ENCODE peak calls at places on chromosomes 13 and 19, in eight cellular contexts. Z, D, T, B, X, K, O and N are unnamed samples.

GRCh38 chr19:47681936-47682335 is 31.3 kb upstream of the EHD2 start:
- DNase-seq in Z (no peak), D (no peak), T (no peak), B (no peak), X (no peak), K (peak; percentile 53), O (no peak), N (no peak)

GRCh38 chr19:46393456-46394397 is 19.6 kb downstream of the CCDC8 start:
- DNase-seq in Z (no peak), D (no peak), T (no peak), B (no peak), X (no peak), K (peak; percentile 36), O (no peak), N (no peak)

GRCh38 chr19:56837492-56837891 is 3.0 kb downstream of the PEG3 start:
- DNase-seq in Z (peak; percentile 78), D (peak; percentile 76), T (no peak), B (no peak), X (peak; percentile 17), K (peak; percentile 81), O (no peak), N (no peak)

GRCh38 chr19:31338069-31338767 is 11.0 kb downstream of the TSHZ3 start:
- DNase-seq in Z (peak; percentile 78), D (no peak), T (peak; percentile 37), B (peak; percentile 66), X (no peak), K (peak; percentile 72), O (no peak), N (no peak)

GRCh38 chr13:90305796-90306195 is 1041.7 kb upstream of the MIR17HG start:
- DNase-seq in Z (no peak), D (no peak), T (no peak), B (no peak), X (no peak), K (no peak), O (no peak), N (no peak)

GRCh38 chr13:42594577-42595571 is 20.9 kb downstream of the TNFSF11 start:
- DNase-seq in Z (peak; percentile 18), D (no peak), T (peak; percentile 75), B (peak; percentile 57), X (no peak), K (no peak), O (peak; percentile 52), N (peak; percentile 56)

GRCh38 chr19:28305513-28305912 is 907.4 kb downstream of the UQCRFS1 start:
- DNase-seq in Z (no peak), D (no peak), T (no peak), B (peak; percentile 24), X (no peak), K (no peak), O (no peak), N (no peak)

GRCh38 chr19:51364200-51365106 is 1.7 kb downstream of the ETFB start:
- DNase-seq in Z (no peak), D (no peak), T (no peak), B (no peak), X (no peak), K (peak; percentile 26), O (no peak), N (peak; percentile 44)

GRCh38 chr13:105196052-105196451 is 1339.4 kb downstream of the EFNB2 start:
- DNase-seq in Z (no peak), D (no peak), T (peak; percentile 69), B (no peak), X (no peak), K (no peak), O (no peak), N (peak; percentile 43)

GRCh38 chr13:97855570-97855970 is 97.9 kb upstream of the IPO5 start:
- DNase-seq in Z (peak; percentile 69), D (no peak), T (peak; percentile 60), B (peak; percentile 28), X (no peak), K (no peak), O (peak; percentile 65), N (peak; percentile 54)

GRCh38 chr13:75907044-75907443 is 270.9 kb downstream of the LMO7 start:
- DNase-seq in Z (peak; percentile 31), D (no peak), T (no peak), B (no peak), X (no peak), K (no peak), O (no peak), N (no peak)

GRCh38 chr19:29889702-29890101 is 52.3 kb upstream of the URI1 start:
- DNase-seq in Z (no peak), D (no peak), T (no peak), B (no peak), X (no peak), K (no peak), O (no peak), N (no peak)

GRCh38 chr19:31943305-31943704 is 402.1 kb upstream of the ZNF507 start:
- DNase-seq in Z (peak; percentile 66), D (no peak), T (no peak), B (no peak), X (no peak), K (no peak), O (no peak), N (no peak)

GRCh38 chr13:55298201-55298600 is 1842.5 kb upstream of the PRR20A start:
- DNase-seq in Z (no peak), D (no peak), T (no peak), B (no peak), X (no peak), K (no peak), O (no peak), N (no peak)

GRCh38 chr19:39038098-39038497 is 5.7 kb upstream of the FBXO27 start:
- DNase-seq in Z (peak; percentile 80), D (no peak), T (no peak), B (no peak), X (no peak), K (no peak), O (no peak), N (no peak)

GRCh38 chr13:69903081-69903480 is 204.5 kb upstream of the ATXN8OS start:
- DNase-seq in Z (no peak), D (no peak), T (no peak), B (no peak), X (no peak), K (no peak), O (no peak), N (no peak)

GRCh38 chr13:114063545-114064515 is 68.6 kb downstream of the RASA3 start:
- DNase-seq in Z (no peak), D (no peak), T (peak; percentile 48), B (no peak), X (peak; percentile 51), K (peak; percentile 87), O (peak; percentile 20), N (no peak)
- H3K4me3 ChIP-seq in Z (no peak overlapping the region), D (peak overlapping the region; percentile 46), T (peak overlapping the region; percentile 20), B (no peak overlapping the region), X (peak overlapping the region; percentile 70), K (peak overlapping the region; percentile 66), O (peak overlapping the region; percentile 43), N (peak overlapping the region; percentile 53)

GRCh38 chr19:3575949-3576673 is 3.4 kb downstream of the HMG20B start:
- DNase-seq in Z (no peak), D (no peak), T (no peak), B (no peak), X (no peak), K (no peak), O (no peak), N (no peak)
- H3K4me3 ChIP-seq in Z (no peak overlapping the region), D (no peak overlapping the region), T (no peak overlapping the region), B (no peak overlapping the region), X (peak overlapping the region; percentile 56), K (peak overlapping the region; percentile 55), O (peak overlapping the region; percentile 11), N (no peak overlapping the region)

GRCh38 chr13:112894423-112894672 is 74.7 kb upstream of the MCF2L start:
- DNase-seq in Z (no peak), D (no peak), T (no peak), B (no peak), X (no peak), K (peak; percentile 46), O (no peak), N (no peak)

GRCh38 chr13:112895521-112896465 is 73.2 kb upstream of the MCF2L start:
- DNase-seq in Z (no peak), D (no peak), T (no peak), B (no peak), X (no peak), K (peak; percentile 40), O (no peak), N (no peak)

GRCh38 chr13:112892759-112893569 is 76.0 kb upstream of the MCF2L start:
- DNase-seq in Z (peak; percentile 28), D (no peak), T (no peak), B (no peak), X (no peak), K (peak; percentile 30), O (no peak), N (no peak)

GRCh38 chr13:112894673-112895481 is 74.1 kb upstream of the MCF2L start:
- DNase-seq in Z (no peak), D (no peak), T (no peak), B (no peak), X (no peak), K (peak; percentile 54), O (no peak), N (no peak)

DNA sequence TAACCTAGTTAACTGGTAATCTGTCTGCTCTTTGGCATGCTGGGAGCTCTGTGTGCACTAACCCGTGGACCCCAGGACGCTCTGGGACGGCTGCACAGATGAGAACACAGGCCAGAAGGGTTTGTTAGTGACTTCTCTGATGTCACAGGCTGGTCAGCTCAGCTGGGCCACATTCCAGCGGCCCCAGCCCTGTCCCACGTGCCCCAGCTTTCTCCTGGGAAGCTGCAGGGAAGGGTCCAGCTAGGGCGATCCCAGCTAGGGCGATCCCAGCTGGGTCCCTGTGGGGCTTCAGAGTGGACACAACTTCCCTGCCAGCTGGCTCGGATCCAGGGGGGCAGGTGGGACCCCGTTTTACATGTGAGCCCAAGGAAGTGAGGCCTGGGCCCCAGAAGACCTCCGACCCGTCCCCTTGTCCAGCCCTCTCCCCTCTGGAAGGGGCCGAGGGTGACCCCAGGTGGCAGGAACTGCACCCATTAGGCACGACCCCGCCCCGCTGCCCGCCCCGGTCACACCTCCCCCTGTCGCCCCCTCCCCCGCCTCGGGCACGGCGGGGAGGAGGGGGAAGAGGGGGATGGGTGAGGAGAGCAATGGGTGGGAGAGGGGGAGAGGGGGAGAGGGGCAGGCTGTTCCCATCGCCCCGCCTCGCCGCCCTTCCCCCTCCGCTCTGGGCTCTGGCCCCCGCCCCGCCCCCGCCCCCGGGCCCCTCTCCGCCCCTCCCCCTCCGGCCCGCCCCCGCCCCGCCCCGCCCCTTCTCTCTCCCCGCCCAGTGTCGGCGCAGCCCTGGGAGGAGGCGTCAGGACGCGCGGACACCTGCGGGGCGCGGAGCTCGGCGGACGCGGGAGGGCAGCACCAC is 75.2 kb upstream of the MCF2L start:
- DNase-seq in Z (peak; percentile 89), D (no peak), T (no peak), B (peak; percentile 39), X (no peak), K (peak; percentile 55), O (no peak), N (peak; percentile 44)
- H3K4me3 ChIP-seq in Z (peak overlapping the region; percentile 70), D (peak overlapping the region; percentile 66), T (no peak overlapping the region), B (no peak overlapping the region), X (peak overlapping the region; percentile 67), K (peak overlapping the region; percentile 57), O (no peak overlapping the region), N (no peak overlapping the region)

DNA sequence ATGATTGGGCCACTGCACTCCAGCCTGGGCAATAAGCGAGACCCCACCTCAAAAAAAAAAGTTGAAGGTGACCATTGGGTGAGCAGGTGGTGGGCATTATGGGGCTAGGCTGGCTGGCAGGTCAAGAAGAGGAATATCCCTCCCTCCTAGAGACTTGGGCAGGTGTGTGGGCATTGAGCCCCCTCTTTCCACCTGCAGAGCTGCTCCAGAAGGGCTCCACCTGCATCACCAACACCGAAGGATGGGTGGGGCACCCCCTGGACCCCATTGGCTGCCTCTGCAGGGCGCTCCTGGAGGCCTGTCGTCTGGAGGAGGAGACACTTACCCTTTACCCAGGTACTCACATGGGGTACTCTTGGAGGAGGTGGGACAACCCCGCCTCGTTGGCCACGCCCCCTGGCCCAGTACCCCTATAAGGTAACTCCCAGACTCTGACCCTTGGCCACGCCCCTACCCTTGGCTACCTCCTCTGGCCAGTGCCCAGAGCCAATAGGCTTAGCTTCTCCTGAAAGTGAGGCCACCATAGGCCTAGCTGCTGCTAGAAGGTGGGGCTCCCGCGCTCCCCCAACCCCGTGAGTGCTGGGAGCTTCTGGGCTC is 21.9 kb downstream of the ZSWIM4 start:
- DNase-seq in Z (no peak), D (no peak), T (no peak), B (no peak), X (no peak), K (no peak), O (no peak), N (no peak)
- H3K4me3 ChIP-seq in Z (no peak overlapping the region), D (no peak overlapping the region), T (no peak overlapping the region), B (no peak overlapping the region), X (no peak overlapping the region), K (no peak overlapping the region), O (no peak overlapping the region), N (no peak overlapping the region)